ENCODE peak calls at places on chromosomes 2 and 18, in four cellular contexts. One of them, this sample, is unnamed.

GRCh38 chr2:201490291-201490690 is 38.8 kb downstream of the STRADB start:
- DNase-seq in left cardiac atrium: no peak
- DNase-seq in CD8-positive, alpha-beta memory T cell: no peak
- DNase-seq in stimulated activated CD8-positive, alpha-beta memory T cell treated with anti-CD3 and anti-CD28 coated beads, Interleukin-4, amount 100 ng/mL, for 24 hours: no peak
- DNase-seq in this sample: no peak

GRCh38 chr2:38187416-38188127 is 111.6 kb upstream of the CYP1B1 start:
- DNase-seq in left cardiac atrium: peak; percentile 83
- DNase-seq in CD8-positive, alpha-beta memory T cell: no peak
- DNase-seq in stimulated activated CD8-positive, alpha-beta memory T cell treated with anti-CD3 and anti-CD28 coated beads, Interleukin-4, amount 100 ng/mL, for 24 hours: no peak
- DNase-seq in this sample: peak; percentile 68

GRCh38 chr18:74577019-74577418 is 20.7 kb upstream of the ZNF407 start:
- DNase-seq in left cardiac atrium: no peak
- DNase-seq in CD8-positive, alpha-beta memory T cell: no peak
- DNase-seq in stimulated activated CD8-positive, alpha-beta memory T cell treated with anti-CD3 and anti-CD28 coated beads, Interleukin-4, amount 100 ng/mL, for 24 hours: no peak
- DNase-seq in this sample: no peak

GRCh38 chr2:120861191-120861575 is 125.5 kb downstream of the GLI2 start:
- DNase-seq in left cardiac atrium: no peak
- DNase-seq in CD8-positive, alpha-beta memory T cell: no peak
- DNase-seq in stimulated activated CD8-positive, alpha-beta memory T cell treated with anti-CD3 and anti-CD28 coated beads, Interleukin-4, amount 100 ng/mL, for 24 hours: no peak
- DNase-seq in this sample: no peak

GRCh38 chr2:169999041-169999440 is 171.8 kb downstream of the UBR3 start:
- DNase-seq in left cardiac atrium: no peak
- DNase-seq in CD8-positive, alpha-beta memory T cell: no peak
- DNase-seq in stimulated activated CD8-positive, alpha-beta memory T cell treated with anti-CD3 and anti-CD28 coated beads, Interleukin-4, amount 100 ng/mL, for 24 hours: no peak
- DNase-seq in this sample: no peak

GRCh38 chr18:39667905-39668304 is 2102.3 kb upstream of the CELF4 start:
- DNase-seq in left cardiac atrium: no peak
- DNase-seq in CD8-positive, alpha-beta memory T cell: no peak
- DNase-seq in stimulated activated CD8-positive, alpha-beta memory T cell treated with anti-CD3 and anti-CD28 coated beads, Interleukin-4, amount 100 ng/mL, for 24 hours: no peak
- DNase-seq in this sample: peak; percentile 29

GRCh38 chr2:108363048-108363899 is 14.5 kb upstream of the SULT1C4 start:
- DNase-seq in left cardiac atrium: no peak
- DNase-seq in CD8-positive, alpha-beta memory T cell: no peak
- DNase-seq in stimulated activated CD8-positive, alpha-beta memory T cell treated with anti-CD3 and anti-CD28 coated beads, Interleukin-4, amount 100 ng/mL, for 24 hours: no peak
- DNase-seq in this sample: no peak

GRCh38 chr18:76687271-76688006 is 134.9 kb upstream of the ZNF236 start:
- DNase-seq in left cardiac atrium: no peak
- DNase-seq in CD8-positive, alpha-beta memory T cell: no peak
- DNase-seq in stimulated activated CD8-positive, alpha-beta memory T cell treated with anti-CD3 and anti-CD28 coated beads, Interleukin-4, amount 100 ng/mL, for 24 hours: peak; percentile 26
- DNase-seq in this sample: no peak

GRCh38 chr2:9971105-9971818 is 19.8 kb downstream of the GRHL1 start:
- DNase-seq in left cardiac atrium: no peak
- DNase-seq in CD8-positive, alpha-beta memory T cell: no peak
- DNase-seq in stimulated activated CD8-positive, alpha-beta memory T cell treated with anti-CD3 and anti-CD28 coated beads, Interleukin-4, amount 100 ng/mL, for 24 hours: no peak
- DNase-seq in this sample: no peak

GRCh38 chr18:31741096-31741735 is 19.5 kb downstream of the SLC25A52 start:
- DNase-seq in left cardiac atrium: peak; percentile 46
- DNase-seq in CD8-positive, alpha-beta memory T cell: peak; percentile 29
- DNase-seq in stimulated activated CD8-positive, alpha-beta memory T cell treated with anti-CD3 and anti-CD28 coated beads, Interleukin-4, amount 100 ng/mL, for 24 hours: peak; percentile 32
- DNase-seq in this sample: peak; percentile 20

GRCh38 chr2:99881901-99882591 is 260.3 kb downstream of the AFF3 start:
- DNase-seq in left cardiac atrium: no peak
- DNase-seq in CD8-positive, alpha-beta memory T cell: no peak
- DNase-seq in stimulated activated CD8-positive, alpha-beta memory T cell treated with anti-CD3 and anti-CD28 coated beads, Interleukin-4, amount 100 ng/mL, for 24 hours: no peak
- DNase-seq in this sample: peak; percentile 87

GRCh38 chr2:237878321-237879057 is 19.1 kb downstream of the RAMP1 start:
- DNase-seq in left cardiac atrium: no peak
- DNase-seq in CD8-positive, alpha-beta memory T cell: no peak
- DNase-seq in stimulated activated CD8-positive, alpha-beta memory T cell treated with anti-CD3 and anti-CD28 coated beads, Interleukin-4, amount 100 ng/mL, for 24 hours: no peak
- DNase-seq in this sample: no peak

GRCh38 chr18:55763298-55763697 is 175.3 kb upstream of the TCF4 start:
- DNase-seq in left cardiac atrium: no peak
- DNase-seq in CD8-positive, alpha-beta memory T cell: no peak
- DNase-seq in stimulated activated CD8-positive, alpha-beta memory T cell treated with anti-CD3 and anti-CD28 coated beads, Interleukin-4, amount 100 ng/mL, for 24 hours: no peak
- DNase-seq in this sample: peak; percentile 78

GRCh38 chr2:236631361-236632291 is 62.0 kb downstream of the ACKR3 start:
- DNase-seq in left cardiac atrium: peak; percentile 45
- DNase-seq in CD8-positive, alpha-beta memory T cell: no peak
- DNase-seq in stimulated activated CD8-positive, alpha-beta memory T cell treated with anti-CD3 and anti-CD28 coated beads, Interleukin-4, amount 100 ng/mL, for 24 hours: no peak
- DNase-seq in this sample: no peak

GRCh38 chr2:10544252-10544651 is 96.1 kb upstream of the ODC1 start:
- DNase-seq in left cardiac atrium: no peak
- DNase-seq in CD8-positive, alpha-beta memory T cell: peak; percentile 79
- DNase-seq in stimulated activated CD8-positive, alpha-beta memory T cell treated with anti-CD3 and anti-CD28 coated beads, Interleukin-4, amount 100 ng/mL, for 24 hours: no peak
- DNase-seq in this sample: peak; percentile 19

GRCh38 chr2:102149644-102150455 is 7.3 kb downstream of the IL1R1 start:
- DNase-seq in left cardiac atrium: no peak
- DNase-seq in CD8-positive, alpha-beta memory T cell: no peak
- DNase-seq in stimulated activated CD8-positive, alpha-beta memory T cell treated with anti-CD3 and anti-CD28 coated beads, Interleukin-4, amount 100 ng/mL, for 24 hours: no peak
- DNase-seq in this sample: no peak

GRCh38 chr2:65501074-65501473 is 68.7 kb upstream of the SPRED2 start:
- DNase-seq in left cardiac atrium: no peak
- DNase-seq in CD8-positive, alpha-beta memory T cell: no peak
- DNase-seq in stimulated activated CD8-positive, alpha-beta memory T cell treated with anti-CD3 and anti-CD28 coated beads, Interleukin-4, amount 100 ng/mL, for 24 hours: no peak
- DNase-seq in this sample: no peak

GRCh38 chr18:31409301-31409700 is 32.7 kb downstream of the DSG4 start:
- DNase-seq in left cardiac atrium: no peak
- DNase-seq in CD8-positive, alpha-beta memory T cell: no peak
- DNase-seq in stimulated activated CD8-positive, alpha-beta memory T cell treated with anti-CD3 and anti-CD28 coated beads, Interleukin-4, amount 100 ng/mL, for 24 hours: no peak
- DNase-seq in this sample: no peak

GRCh38 chr2:89851583-89851905 is 1160.1 kb downstream of the RPIA start:
- DNase-seq in left cardiac atrium: no peak
- DNase-seq in CD8-positive, alpha-beta memory T cell: no peak
- DNase-seq in stimulated activated CD8-positive, alpha-beta memory T cell treated with anti-CD3 and anti-CD28 coated beads, Interleukin-4, amount 100 ng/mL, for 24 hours: no peak
- DNase-seq in this sample: no peak

GRCh38 chr2:165793161-165793778 is 777 bp downstream of the GALNT3 start:
- DNase-seq in left cardiac atrium: peak; percentile 22
- DNase-seq in CD8-positive, alpha-beta memory T cell: peak; percentile 3
- DNase-seq in stimulated activated CD8-positive, alpha-beta memory T cell treated with anti-CD3 and anti-CD28 coated beads, Interleukin-4, amount 100 ng/mL, for 24 hours: no peak
- DNase-seq in this sample: peak; percentile 76

GRCh38 chr2:169507698-169508097 is 1.8 kb upstream of the KLHL41 start:
- DNase-seq in left cardiac atrium: no peak
- DNase-seq in CD8-positive, alpha-beta memory T cell: no peak
- DNase-seq in stimulated activated CD8-positive, alpha-beta memory T cell treated with anti-CD3 and anti-CD28 coated beads, Interleukin-4, amount 100 ng/mL, for 24 hours: no peak
- DNase-seq in this sample: peak; percentile 72

GRCh38 chr2:157841485-157841884 is 34.6 kb downstream of the ACVR1 start:
- DNase-seq in left cardiac atrium: no peak
- DNase-seq in CD8-positive, alpha-beta memory T cell: no peak
- DNase-seq in stimulated activated CD8-positive, alpha-beta memory T cell treated with anti-CD3 and anti-CD28 coated beads, Interleukin-4, amount 100 ng/mL, for 24 hours: no peak
- DNase-seq in this sample: no peak

GRCh38 chr2:28344756-28345291 is 47.8 kb upstream of the FOSL2 start:
- DNase-seq in left cardiac atrium: no peak
- DNase-seq in CD8-positive, alpha-beta memory T cell: no peak
- DNase-seq in stimulated activated CD8-positive, alpha-beta memory T cell treated with anti-CD3 and anti-CD28 coated beads, Interleukin-4, amount 100 ng/mL, for 24 hours: no peak
- DNase-seq in this sample: no peak

GRCh38 chr2:152432206-152432653 is 97.3 kb downstream of the FMNL2 start:
- DNase-seq in left cardiac atrium: peak; percentile 32
- DNase-seq in CD8-positive, alpha-beta memory T cell: no peak
- DNase-seq in stimulated activated CD8-positive, alpha-beta memory T cell treated with anti-CD3 and anti-CD28 coated beads, Interleukin-4, amount 100 ng/mL, for 24 hours: no peak
- DNase-seq in this sample: peak; percentile 30

GRCh38 chr2:25976884-25977741 is 5.2 kb downstream of the KIF3C start:
- DNase-seq in left cardiac atrium: no peak
- DNase-seq in CD8-positive, alpha-beta memory T cell: no peak
- DNase-seq in stimulated activated CD8-positive, alpha-beta memory T cell treated with anti-CD3 and anti-CD28 coated beads, Interleukin-4, amount 100 ng/mL, for 24 hours: no peak
- DNase-seq in this sample: peak; percentile 71

GRCh38 chr2:98157557-98157956 is 70.6 kb downstream of the VWA3B start:
- DNase-seq in left cardiac atrium: no peak
- DNase-seq in CD8-positive, alpha-beta memory T cell: no peak
- DNase-seq in stimulated activated CD8-positive, alpha-beta memory T cell treated with anti-CD3 and anti-CD28 coated beads, Interleukin-4, amount 100 ng/mL, for 24 hours: no peak
- DNase-seq in this sample: no peak

GRCh38 chr18:13548944-13549878 is 177.1 kb downstream of the FAM210A start:
- DNase-seq in left cardiac atrium: no peak
- DNase-seq in CD8-positive, alpha-beta memory T cell: no peak
- DNase-seq in stimulated activated CD8-positive, alpha-beta memory T cell treated with anti-CD3 and anti-CD28 coated beads, Interleukin-4, amount 100 ng/mL, for 24 hours: no peak
- DNase-seq in this sample: no peak

GRCh38 chr2:168357799-168358504 is 98.1 kb upstream of the CERS6 start:
- DNase-seq in left cardiac atrium: no peak
- DNase-seq in CD8-positive, alpha-beta memory T cell: no peak
- DNase-seq in stimulated activated CD8-positive, alpha-beta memory T cell treated with anti-CD3 and anti-CD28 coated beads, Interleukin-4, amount 100 ng/mL, for 24 hours: no peak
- DNase-seq in this sample: no peak

GRCh38 chr2:15225131-15225530 is 336.0 kb downstream of the NBAS start:
- DNase-seq in left cardiac atrium: no peak
- DNase-seq in CD8-positive, alpha-beta memory T cell: no peak
- DNase-seq in stimulated activated CD8-positive, alpha-beta memory T cell treated with anti-CD3 and anti-CD28 coated beads, Interleukin-4, amount 100 ng/mL, for 24 hours: no peak
- DNase-seq in this sample: no peak

GRCh38 chr2:10027931-10028330 is 15.4 kb upstream of the KLF11 start:
- DNase-seq in left cardiac atrium: no peak
- DNase-seq in CD8-positive, alpha-beta memory T cell: no peak
- DNase-seq in stimulated activated CD8-positive, alpha-beta memory T cell treated with anti-CD3 and anti-CD28 coated beads, Interleukin-4, amount 100 ng/mL, for 24 hours: no peak
- DNase-seq in this sample: no peak

GRCh38 chr18:76374330-76375281 is 120.4 kb downstream of the ZNF516 start:
- DNase-seq in left cardiac atrium: no peak
- DNase-seq in CD8-positive, alpha-beta memory T cell: peak; percentile 13
- DNase-seq in stimulated activated CD8-positive, alpha-beta memory T cell treated with anti-CD3 and anti-CD28 coated beads, Interleukin-4, amount 100 ng/mL, for 24 hours: no peak
- DNase-seq in this sample: no peak

GRCh38 chr2:238999290-238999741 is 151.4 kb downstream of the TWIST2 start:
- DNase-seq in left cardiac atrium: no peak
- DNase-seq in CD8-positive, alpha-beta memory T cell: no peak
- DNase-seq in stimulated activated CD8-positive, alpha-beta memory T cell treated with anti-CD3 and anti-CD28 coated beads, Interleukin-4, amount 100 ng/mL, for 24 hours: no peak
- DNase-seq in this sample: peak; percentile 36

GRCh38 chr2:38138419-38138818 is 62.5 kb upstream of the CYP1B1 start:
- DNase-seq in left cardiac atrium: no peak
- DNase-seq in CD8-positive, alpha-beta memory T cell: no peak
- DNase-seq in stimulated activated CD8-positive, alpha-beta memory T cell treated with anti-CD3 and anti-CD28 coated beads, Interleukin-4, amount 100 ng/mL, for 24 hours: no peak
- DNase-seq in this sample: no peak

GRCh38 chr2:69113627-69114026 is 100.6 kb downstream of the ANTXR1 start:
- DNase-seq in left cardiac atrium: no peak
- DNase-seq in CD8-positive, alpha-beta memory T cell: no peak
- DNase-seq in stimulated activated CD8-positive, alpha-beta memory T cell treated with anti-CD3 and anti-CD28 coated beads, Interleukin-4, amount 100 ng/mL, for 24 hours: no peak
- DNase-seq in this sample: peak; percentile 28

GRCh38 chr2:45072064-45072861 is 63.0 kb upstream of the SIX2 start:
- DNase-seq in left cardiac atrium: no peak
- DNase-seq in CD8-positive, alpha-beta memory T cell: no peak
- DNase-seq in stimulated activated CD8-positive, alpha-beta memory T cell treated with anti-CD3 and anti-CD28 coated beads, Interleukin-4, amount 100 ng/mL, for 24 hours: no peak
- DNase-seq in this sample: no peak

GRCh38 chr2:219959471-219959870 is 332.0 kb downstream of the SLC4A3 start:
- DNase-seq in left cardiac atrium: no peak
- DNase-seq in CD8-positive, alpha-beta memory T cell: no peak
- DNase-seq in stimulated activated CD8-positive, alpha-beta memory T cell treated with anti-CD3 and anti-CD28 coated beads, Interleukin-4, amount 100 ng/mL, for 24 hours: no peak
- DNase-seq in this sample: peak; percentile 57

GRCh38 chr2:178397002-178397605 is 53.9 kb downstream of the PRKRA start:
- DNase-seq in left cardiac atrium: no peak
- DNase-seq in CD8-positive, alpha-beta memory T cell: peak; percentile 28
- DNase-seq in stimulated activated CD8-positive, alpha-beta memory T cell treated with anti-CD3 and anti-CD28 coated beads, Interleukin-4, amount 100 ng/mL, for 24 hours: no peak
- DNase-seq in this sample: peak; percentile 44

GRCh38 chr18:38367473-38367872 is 801.9 kb upstream of the CELF4 start:
- DNase-seq in left cardiac atrium: no peak
- DNase-seq in CD8-positive, alpha-beta memory T cell: no peak
- DNase-seq in stimulated activated CD8-positive, alpha-beta memory T cell treated with anti-CD3 and anti-CD28 coated beads, Interleukin-4, amount 100 ng/mL, for 24 hours: no peak
- DNase-seq in this sample: no peak

GRCh38 chr2:141186413-141187062 is 944.3 kb downstream of the LRP1B start:
- DNase-seq in left cardiac atrium: no peak
- DNase-seq in CD8-positive, alpha-beta memory T cell: no peak
- DNase-seq in stimulated activated CD8-positive, alpha-beta memory T cell treated with anti-CD3 and anti-CD28 coated beads, Interleukin-4, amount 100 ng/mL, for 24 hours: no peak
- DNase-seq in this sample: no peak